ENCODE peak calls at places on chromosomes 6 and 20, in seven cellular contexts. M is aorta, D is stomach, X is T-helper 9 cell, F is fibroblast of lung, L is hepatocyte, O is Caki2. V is an unnamed sample.
A peak's percentile ranks its signal among the peaks of the same experiment; 100 is the strongest.

GRCh38 chr6:83474309-83474708 is 38.0 kb upstream of the PRSS35 start:
- DNase-seq in M (no peak), D (no peak), X (no peak), F (peak; percentile 51), L (no peak), O (no peak), V (peak; percentile 69)

GRCh38 chr6:130377911-130378310 is 12.1 kb downstream of the TMEM200A start:
- DNase-seq in M (no peak), D (no peak), X (no peak), F (no peak), L (peak; percentile 76), O (no peak), V (no peak)

GRCh38 chr6:36827261-36828079 is 11.8 kb downstream of the CPNE5 start:
- DNase-seq in M (no peak), D (no peak), X (no peak), F (peak; percentile 64), L (no peak), O (no peak), V (peak; percentile 86)

GRCh38 chr20:3819413-3820047 is 817 bp upstream of the AP5S1 start:
- DNase-seq in M (no peak), D (no peak), X (no peak), F (no peak), L (no peak), O (no peak), V (no peak)

GRCh38 chr6:157469378-157469777 is 88.4 kb downstream of the ZDHHC14 start:
- DNase-seq in M (no peak), D (no peak), X (no peak), F (peak; percentile 26), L (no peak), O (no peak), V (no peak)

GRCh38 chr6:72461144-72461543 is 160.7 kb upstream of the KCNQ5 start:
- DNase-seq in M (no peak), D (no peak), X (no peak), F (peak; percentile 44), L (no peak), O (no peak), V (no peak)

GRCh38 chr20:61354501-61354900 is 102.4 kb downstream of the CDH4 start:
- DNase-seq in M (no peak), D (no peak), X (no peak), F (no peak), L (no peak), O (no peak), V (no peak)

GRCh38 chr6:111842891-111843290 is 30.4 kb downstream of the FYN start:
- DNase-seq in M (no peak), D (no peak), X (no peak), F (no peak), L (peak; percentile 17), O (no peak), V (peak; percentile 70)

GRCh38 chr20:47529840-47530239 is 28.2 kb downstream of the NCOA3 start:
- DNase-seq in M (no peak), D (no peak), X (no peak), F (peak; percentile 25), L (no peak), O (no peak), V (peak; percentile 45)

GRCh38 chr6:134802426-134803058 is 147.4 kb downstream of the ALDH8A1 start:
- DNase-seq in M (no peak), D (no peak), X (no peak), F (no peak), L (no peak), O (peak; percentile 84), V (no peak)

GRCh38 chr20:4873396-4873795 is 127.9 kb downstream of the SLC23A2 start:
- DNase-seq in M (no peak), D (no peak), X (no peak), F (no peak), L (no peak), O (no peak), V (no peak)

GRCh38 chr20:41234546-41234945 is 83.0 kb downstream of the ZHX3 start:
- DNase-seq in M (no peak), D (no peak), X (no peak), F (no peak), L (no peak), O (no peak), V (no peak)

GRCh38 chr6:72832271-72832670 is 210.4 kb downstream of the KCNQ5 start:
- DNase-seq in M (no peak), D (no peak), X (no peak), F (no peak), L (no peak), O (no peak), V (no peak)

GRCh38 chr6:44161997-44162338 is 3.3 kb downstream of the CAPN11 start:
- DNase-seq in M (no peak), D (no peak), X (no peak), F (peak; percentile 8), L (no peak), O (no peak), V (peak; percentile 71)

GRCh38 chr20:48186447-48186846 is 401.2 kb upstream of the SULF2 start:
- DNase-seq in M (no peak), D (no peak), X (no peak), F (no peak), L (no peak), O (no peak), V (no peak)

GRCh38 chr20:32652739-32653526 is 20.8 kb downstream of the C20orf203 start:
- DNase-seq in M (peak; percentile 94), D (peak; percentile 88), X (peak; percentile 87), F (peak; percentile 76), L (peak; percentile 93), O (peak; percentile 78), V (peak; percentile 89)

GRCh38 chr6:20400476-20401402 is 940 bp upstream of the E2F3 start:
- DNase-seq in M (peak; percentile 82), D (no peak), X (peak; percentile 24), F (peak; percentile 44), L (peak; percentile 47), O (no peak), V (peak; percentile 40)

GRCh38 chr6:23445157-23445710 is 680.8 kb upstream of the NRSN1 start:
- DNase-seq in M (no peak), D (no peak), X (no peak), F (peak; percentile 39), L (no peak), O (no peak), V (no peak)

GRCh38 chr6:14682821-14683220 is 563.0 kb upstream of the JARID2 start:
- DNase-seq in M (no peak), D (no peak), X (no peak), F (peak; percentile 74), L (no peak), O (no peak), V (peak; percentile 84)

GRCh38 chr6:110524305-110524704 is 47.9 kb upstream of the SLC22A16 start:
- DNase-seq in M (no peak), D (no peak), X (no peak), F (no peak), L (peak; percentile 2), O (no peak), V (no peak)

GRCh38 chr6:143405381-143406154 is 44.9 kb downstream of the ADAT2 start:
- DNase-seq in M (no peak), D (no peak), X (no peak), F (peak; percentile 17), L (no peak), O (peak; percentile 69), V (peak; percentile 63)

GRCh38 chr20:17835941-17836861 is 132.4 kb downstream of the SNX5 start:
- DNase-seq in M (peak; percentile 87), D (no peak), X (no peak), F (peak; percentile 95), L (peak; percentile 73), O (no peak), V (peak; percentile 75)

GRCh38 chr6:134468633-134469032 is 150.7 kb upstream of the SGK1 start:
- DNase-seq in M (no peak), D (no peak), X (no peak), F (no peak), L (no peak), O (no peak), V (no peak)

GRCh38 chr6:158488065-158488464 is 71.8 kb upstream of the TMEM181 start:
- DNase-seq in M (no peak), D (no peak), X (no peak), F (peak; percentile 90), L (no peak), O (peak; percentile 54), V (peak; percentile 97)

GRCh38 chr20:32902456-32903420 is 44.0 kb downstream of the EFCAB8 start:
- DNase-seq in M (peak; percentile 81), D (peak; percentile 60), X (peak; percentile 60), F (peak; percentile 46), L (peak; percentile 76), O (peak; percentile 17), V (peak; percentile 52)

GRCh38 chr20:57664924-57665588 is 44.8 kb downstream of the PMEPA1 start:
- DNase-seq in M (peak; percentile 64), D (no peak), X (no peak), F (no peak), L (no peak), O (no peak), V (no peak)

GRCh38 chr20:51910202-51911050 is 108.1 kb upstream of the SALL4 start:
- DNase-seq in M (no peak), D (no peak), X (no peak), F (no peak), L (peak; percentile 16), O (no peak), V (peak; percentile 43)

GRCh38 chr6:100460650-100461204 is 4.0 kb downstream of the SIM1 start:
- DNase-seq in M (no peak), D (no peak), X (no peak), F (no peak), L (no peak), O (peak; percentile 29), V (no peak)

GRCh38 chr6:143700684-143701342 is 23.0 kb downstream of the PHACTR2 start:
- DNase-seq in M (no peak), D (no peak), X (no peak), F (peak; percentile 86), L (no peak), O (no peak), V (peak; percentile 28)